ENCODE peak calls at places on chromosomes 5 and 9, in nine cellular contexts. One of them, this sample, is unnamed.

GRCh38 chr9:93667006-93667405 is 90.6 kb downstream of the PHF2 start:
- DNase-seq in kidney: peak; percentile 61
- DNase-seq in right atrium auricular region: no peak
- DNase-seq in GM23338: no peak
- DNase-seq in WERI-Rb-1: peak; percentile 10
- DNase-seq in CD4-positive, alpha-beta memory T cell: no peak
- DNase-seq in ovary: no peak
- DNase-seq in BE2C: peak; percentile 8
- DNase-seq in HepG2: no peak
- DNase-seq in this sample: no peak

GRCh38 chr5:124121198-124121597 is 609.2 kb downstream of the CSNK1G3 start:
- DNase-seq in kidney: no peak
- DNase-seq in right atrium auricular region: no peak
- DNase-seq in GM23338: no peak
- DNase-seq in WERI-Rb-1: no peak
- DNase-seq in CD4-positive, alpha-beta memory T cell: no peak
- DNase-seq in ovary: no peak
- DNase-seq in BE2C: no peak
- DNase-seq in HepG2: no peak
- DNase-seq in this sample: no peak

GRCh38 chr5:139639619-139640431 is 8.3 kb upstream of the CXXC5 start:
- DNase-seq in kidney: peak; percentile 87
- DNase-seq in right atrium auricular region: peak; percentile 59
- DNase-seq in GM23338: no peak
- DNase-seq in WERI-Rb-1: peak; percentile 72
- DNase-seq in CD4-positive, alpha-beta memory T cell: no peak
- DNase-seq in ovary: no peak
- DNase-seq in BE2C: no peak
- DNase-seq in HepG2: no peak
- DNase-seq in this sample: peak; percentile 45

GRCh38 chr5:142319560-142320426 is 5.0 kb downstream of the SPRY4 start:
- DNase-seq in kidney: no peak
- DNase-seq in right atrium auricular region: no peak
- DNase-seq in GM23338: no peak
- DNase-seq in WERI-Rb-1: no peak
- DNase-seq in CD4-positive, alpha-beta memory T cell: no peak
- DNase-seq in ovary: no peak
- DNase-seq in BE2C: no peak
- DNase-seq in HepG2: no peak
- DNase-seq in this sample: no peak

GRCh38 chr9:96183751-96184150 is 118.2 kb downstream of the HSD17B3 start:
- DNase-seq in kidney: no peak
- DNase-seq in right atrium auricular region: no peak
- DNase-seq in GM23338: no peak
- DNase-seq in WERI-Rb-1: no peak
- DNase-seq in CD4-positive, alpha-beta memory T cell: no peak
- DNase-seq in ovary: no peak
- DNase-seq in BE2C: no peak
- DNase-seq in HepG2: no peak
- DNase-seq in this sample: no peak

GRCh38 chr5:32251864-32252458 is 60.8 kb downstream of the MTMR12 start:
- DNase-seq in kidney: no peak
- DNase-seq in right atrium auricular region: no peak
- DNase-seq in GM23338: no peak
- DNase-seq in WERI-Rb-1: no peak
- DNase-seq in CD4-positive, alpha-beta memory T cell: no peak
- DNase-seq in ovary: no peak
- DNase-seq in BE2C: no peak
- DNase-seq in HepG2: no peak
- DNase-seq in this sample: no peak

GRCh38 chr5:146947181-146947941 is 68.8 kb upstream of the PPP2R2B start:
- DNase-seq in kidney: no peak
- DNase-seq in right atrium auricular region: no peak
- DNase-seq in GM23338: peak; percentile 62
- DNase-seq in WERI-Rb-1: peak; percentile 37
- DNase-seq in CD4-positive, alpha-beta memory T cell: peak; percentile 5
- DNase-seq in ovary: no peak
- DNase-seq in BE2C: peak; percentile 59
- DNase-seq in HepG2: no peak
- DNase-seq in this sample: no peak

GRCh38 chr9:86944974-86945867 is 2.1 kb downstream of the GAS1 start:
- DNase-seq in kidney: peak; percentile 75
- DNase-seq in right atrium auricular region: no peak
- DNase-seq in GM23338: peak; percentile 71
- DNase-seq in WERI-Rb-1: no peak
- DNase-seq in CD4-positive, alpha-beta memory T cell: no peak
- DNase-seq in ovary: peak; percentile 32
- DNase-seq in BE2C: no peak
- DNase-seq in HepG2: no peak
- DNase-seq in this sample: peak; percentile 67

GRCh38 chr5:170640731-170641588 is 137.1 kb downstream of the KCNIP1 start:
- DNase-seq in kidney: peak; percentile 22
- DNase-seq in right atrium auricular region: no peak
- DNase-seq in GM23338: no peak
- DNase-seq in WERI-Rb-1: no peak
- DNase-seq in CD4-positive, alpha-beta memory T cell: no peak
- DNase-seq in ovary: no peak
- DNase-seq in BE2C: no peak
- DNase-seq in HepG2: no peak
- DNase-seq in this sample: no peak

GRCh38 chr5:172777381-172778222 is 6.6 kb upstream of the DUSP1 start:
- DNase-seq in kidney: peak; percentile 93
- DNase-seq in right atrium auricular region: peak; percentile 96
- DNase-seq in GM23338: no peak
- DNase-seq in WERI-Rb-1: no peak
- DNase-seq in CD4-positive, alpha-beta memory T cell: peak; percentile 85
- DNase-seq in ovary: peak; percentile 68
- DNase-seq in BE2C: no peak
- DNase-seq in HepG2: peak; percentile 90
- DNase-seq in this sample: no peak

GRCh38 chr9:36443581-36443980 is 43.5 kb upstream of the RNF38 start:
- DNase-seq in kidney: no peak
- DNase-seq in right atrium auricular region: no peak
- DNase-seq in GM23338: no peak
- DNase-seq in WERI-Rb-1: no peak
- DNase-seq in CD4-positive, alpha-beta memory T cell: no peak
- DNase-seq in ovary: no peak
- DNase-seq in BE2C: no peak
- DNase-seq in HepG2: no peak
- DNase-seq in this sample: no peak

GRCh38 chr9:123656565-123656964 is 273.4 kb downstream of the DENND1A start:
- DNase-seq in kidney: no peak
- DNase-seq in right atrium auricular region: no peak
- DNase-seq in GM23338: no peak
- DNase-seq in WERI-Rb-1: no peak
- DNase-seq in CD4-positive, alpha-beta memory T cell: no peak
- DNase-seq in ovary: no peak
- DNase-seq in BE2C: no peak
- DNase-seq in HepG2: no peak
- DNase-seq in this sample: no peak

GRCh38 chr9:97283768-97284167 is 23.7 kb upstream of the CCDC180 start:
- DNase-seq in kidney: no peak
- DNase-seq in right atrium auricular region: no peak
- DNase-seq in GM23338: no peak
- DNase-seq in WERI-Rb-1: no peak
- DNase-seq in CD4-positive, alpha-beta memory T cell: no peak
- DNase-seq in ovary: no peak
- DNase-seq in BE2C: no peak
- DNase-seq in HepG2: no peak
- DNase-seq in this sample: no peak

GRCh38 chr5:36570696-36571095 is 35.7 kb upstream of the SLC1A3 start:
- DNase-seq in kidney: no peak
- DNase-seq in right atrium auricular region: no peak
- DNase-seq in GM23338: no peak
- DNase-seq in WERI-Rb-1: no peak
- DNase-seq in CD4-positive, alpha-beta memory T cell: no peak
- DNase-seq in ovary: no peak
- DNase-seq in BE2C: no peak
- DNase-seq in HepG2: no peak
- DNase-seq in this sample: no peak

GRCh38 chr5:97735209-97735608 is 552.2 kb upstream of the RIOK2 start:
- DNase-seq in kidney: no peak
- DNase-seq in right atrium auricular region: no peak
- DNase-seq in GM23338: no peak
- DNase-seq in WERI-Rb-1: no peak
- DNase-seq in CD4-positive, alpha-beta memory T cell: no peak
- DNase-seq in ovary: no peak
- DNase-seq in BE2C: no peak
- DNase-seq in HepG2: no peak
- DNase-seq in this sample: no peak

GRCh38 chr5:112533315-112533867 is 114.3 kb upstream of the EPB41L4A start:
- DNase-seq in kidney: no peak
- DNase-seq in right atrium auricular region: no peak
- DNase-seq in GM23338: peak; percentile 43
- DNase-seq in WERI-Rb-1: no peak
- DNase-seq in CD4-positive, alpha-beta memory T cell: no peak
- DNase-seq in ovary: no peak
- DNase-seq in BE2C: no peak
- DNase-seq in HepG2: peak; percentile 35
- DNase-seq in this sample: no peak

GRCh38 chr5:61471352-61471751 is 139.3 kb downstream of the ZSWIM6 start:
- DNase-seq in kidney: no peak
- DNase-seq in right atrium auricular region: no peak
- DNase-seq in GM23338: no peak
- DNase-seq in WERI-Rb-1: no peak
- DNase-seq in CD4-positive, alpha-beta memory T cell: no peak
- DNase-seq in ovary: no peak
- DNase-seq in BE2C: no peak
- DNase-seq in HepG2: no peak
- DNase-seq in this sample: no peak

GRCh38 chr9:122001491-122002201 is 91.5 kb downstream of the TTLL11 start:
- DNase-seq in kidney: no peak
- DNase-seq in right atrium auricular region: peak; percentile 56
- DNase-seq in GM23338: peak; percentile 19
- DNase-seq in WERI-Rb-1: no peak
- DNase-seq in CD4-positive, alpha-beta memory T cell: no peak
- DNase-seq in ovary: peak; percentile 35
- DNase-seq in BE2C: no peak
- DNase-seq in HepG2: no peak
- DNase-seq in this sample: no peak

GRCh38 chr5:56671571-56671970 is 143.8 kb upstream of the MAP3K1 start:
- DNase-seq in kidney: no peak
- DNase-seq in right atrium auricular region: no peak
- DNase-seq in GM23338: peak; percentile 50
- DNase-seq in WERI-Rb-1: no peak
- DNase-seq in CD4-positive, alpha-beta memory T cell: no peak
- DNase-seq in ovary: no peak
- DNase-seq in BE2C: no peak
- DNase-seq in HepG2: no peak
- DNase-seq in this sample: no peak

GRCh38 chr5:109410389-109411174 is 808 bp upstream of the PJA2 start:
- DNase-seq in kidney: peak; percentile 91
- DNase-seq in right atrium auricular region: peak; percentile 84
- DNase-seq in GM23338: peak; percentile 82
- DNase-seq in WERI-Rb-1: peak; percentile 76
- DNase-seq in CD4-positive, alpha-beta memory T cell: no peak
- DNase-seq in ovary: peak; percentile 75
- DNase-seq in BE2C: peak; percentile 50
- DNase-seq in HepG2: no peak
- DNase-seq in this sample: peak; percentile 34

GRCh38 chr9:21455320-21455719 is 15.1 kb downstream of the IFNA1 start:
- DNase-seq in kidney: no peak
- DNase-seq in right atrium auricular region: no peak
- DNase-seq in GM23338: peak; percentile 74
- DNase-seq in WERI-Rb-1: peak; percentile 16
- DNase-seq in CD4-positive, alpha-beta memory T cell: peak; percentile 39
- DNase-seq in ovary: no peak
- DNase-seq in BE2C: no peak
- DNase-seq in HepG2: peak; percentile 17
- DNase-seq in this sample: peak; percentile 24

GRCh38 chr5:37308796-37309195 is 59.6 kb upstream of the CPLANE1 start:
- DNase-seq in kidney: no peak
- DNase-seq in right atrium auricular region: no peak
- DNase-seq in GM23338: no peak
- DNase-seq in WERI-Rb-1: no peak
- DNase-seq in CD4-positive, alpha-beta memory T cell: no peak
- DNase-seq in ovary: no peak
- DNase-seq in BE2C: no peak
- DNase-seq in HepG2: no peak
- DNase-seq in this sample: no peak

GRCh38 chr9:96667363-96667728 is 12.2 kb upstream of the PRXL2C start:
- DNase-seq in kidney: no peak
- DNase-seq in right atrium auricular region: no peak
- DNase-seq in GM23338: peak; percentile 18
- DNase-seq in WERI-Rb-1: no peak
- DNase-seq in CD4-positive, alpha-beta memory T cell: no peak
- DNase-seq in ovary: no peak
- DNase-seq in BE2C: no peak
- DNase-seq in HepG2: no peak
- DNase-seq in this sample: peak; percentile 35

GRCh38 chr5:135372654-135373381 is 26.2 kb downstream of the MACROH2A1 start:
- DNase-seq in kidney: no peak
- DNase-seq in right atrium auricular region: no peak
- DNase-seq in GM23338: no peak
- DNase-seq in WERI-Rb-1: no peak
- DNase-seq in CD4-positive, alpha-beta memory T cell: no peak
- DNase-seq in ovary: no peak
- DNase-seq in BE2C: no peak
- DNase-seq in HepG2: no peak
- DNase-seq in this sample: no peak
- H3K36me3 ChIP-seq in kidney: peaks cover 23% of the 10 kb centered on the region
- H3K36me3 ChIP-seq in right atrium auricular region: peaks cover 32% of the 10 kb centered on the region
- H3K36me3 ChIP-seq in GM23338: no peaks in the 10 kb centered on the region
- H3K36me3 ChIP-seq in WERI-Rb-1: peaks cover 100% of the 10 kb centered on the region
- H3K36me3 ChIP-seq in CD4-positive, alpha-beta memory T cell: peaks cover 24% of the 10 kb centered on the region
- H3K36me3 ChIP-seq in ovary: no peaks in the 10 kb centered on the region
- H3K36me3 ChIP-seq in BE2C: peaks cover 84% of the 10 kb centered on the region
- H3K36me3 ChIP-seq in HepG2: peaks cover 39% of the 10 kb centered on the region
- H3K36me3 ChIP-seq in this sample: peaks cover 4% of the 10 kb centered on the region

GRCh38 chr9:133345596-133345995 is 2.3 kb downstream of the MED22 start:
- DNase-seq in kidney: peak; percentile 56
- DNase-seq in right atrium auricular region: no peak
- DNase-seq in GM23338: no peak
- DNase-seq in WERI-Rb-1: no peak
- DNase-seq in CD4-positive, alpha-beta memory T cell: no peak
- DNase-seq in ovary: no peak
- DNase-seq in BE2C: no peak
- DNase-seq in HepG2: no peak
- DNase-seq in this sample: no peak
- H3K36me3 ChIP-seq in kidney: peaks cover 23% of the 10 kb centered on the region
- H3K36me3 ChIP-seq in right atrium auricular region: peaks cover 57% of the 10 kb centered on the region
- H3K36me3 ChIP-seq in GM23338: peaks cover 30% of the 10 kb centered on the region
- H3K36me3 ChIP-seq in WERI-Rb-1: peaks cover 82% of the 10 kb centered on the region
- H3K36me3 ChIP-seq in CD4-positive, alpha-beta memory T cell: peaks cover 60% of the 10 kb centered on the region
- H3K36me3 ChIP-seq in ovary: no peaks in the 10 kb centered on the region
- H3K36me3 ChIP-seq in BE2C: peaks cover 81% of the 10 kb centered on the region
- H3K36me3 ChIP-seq in HepG2: peaks cover 13% of the 10 kb centered on the region
- H3K36me3 ChIP-seq in this sample: peaks cover 63% of the 10 kb centered on the region

GRCh38 chr9:136396219-136396515 is 3.8 kb downstream of the SNAPC4 start:
- DNase-seq in kidney: no peak
- DNase-seq in right atrium auricular region: no peak
- DNase-seq in GM23338: no peak
- DNase-seq in WERI-Rb-1: no peak
- DNase-seq in CD4-positive, alpha-beta memory T cell: no peak
- DNase-seq in ovary: no peak
- DNase-seq in BE2C: no peak
- DNase-seq in HepG2: no peak
- DNase-seq in this sample: no peak
- H3K36me3 ChIP-seq in kidney: peaks cover 22% of the 10 kb centered on the region
- H3K36me3 ChIP-seq in right atrium auricular region: peaks cover 50% of the 10 kb centered on the region
- H3K36me3 ChIP-seq in GM23338: peaks cover 14% of the 10 kb centered on the region
- H3K36me3 ChIP-seq in WERI-Rb-1: peaks cover 70% of the 10 kb centered on the region
- H3K36me3 ChIP-seq in CD4-positive, alpha-beta memory T cell: peaks cover 40% of the 10 kb centered on the region
- H3K36me3 ChIP-seq in ovary: no peaks in the 10 kb centered on the region
- H3K36me3 ChIP-seq in BE2C: peaks cover 71% of the 10 kb centered on the region
- H3K36me3 ChIP-seq in HepG2: peaks cover 25% of the 10 kb centered on the region
- H3K36me3 ChIP-seq in this sample: peaks cover 44% of the 10 kb centered on the region

GRCh38 chr5:14316471-14316870 is 173.3 kb downstream of the TRIO start:
- DNase-seq in kidney: no peak
- DNase-seq in right atrium auricular region: no peak
- DNase-seq in GM23338: no peak
- DNase-seq in WERI-Rb-1: no peak
- DNase-seq in CD4-positive, alpha-beta memory T cell: no peak
- DNase-seq in ovary: peak; percentile 59
- DNase-seq in BE2C: no peak
- DNase-seq in HepG2: no peak
- DNase-seq in this sample: no peak
- H3K36me3 ChIP-seq in kidney: peaks cover 12% of the 10 kb centered on the region
- H3K36me3 ChIP-seq in right atrium auricular region: peaks cover 39% of the 10 kb centered on the region
- H3K36me3 ChIP-seq in GM23338: peaks cover 10% of the 10 kb centered on the region
- H3K36me3 ChIP-seq in WERI-Rb-1: peaks cover 12% of the 10 kb centered on the region
- H3K36me3 ChIP-seq in CD4-positive, alpha-beta memory T cell: no peaks in the 10 kb centered on the region
- H3K36me3 ChIP-seq in ovary: no peaks in the 10 kb centered on the region
- H3K36me3 ChIP-seq in BE2C: peaks cover 20% of the 10 kb centered on the region
- H3K36me3 ChIP-seq in HepG2: peaks cover 12% of the 10 kb centered on the region
- H3K36me3 ChIP-seq in this sample: peaks cover 6% of the 10 kb centered on the region

This sample was measured in H7.